ENCODE peak calls at places on chromosomes 5 and 9, in nine cellular contexts. R, V, N, T, S, M, C, K and E are unnamed samples.

GRCh38 chr5:19745247-19745646 is 242.8 kb downstream of the CDH18 start:
- DNase-seq in R (no peak), V (no peak), N (no peak), T (no peak), S (no peak), M (no peak), C (no peak), K (no peak), E (no peak)

GRCh38 chr9:114884787-114885452 is 45.5 kb downstream of the TNFSF8 start:
- DNase-seq in R (no peak), V (no peak), N (no peak), T (peak), S (no peak), M (no peak), C (no peak), K (no peak), E (no peak)

GRCh38 chr5:72290356-72291133 is 29.5 kb downstream of the MRPS27 start:
- DNase-seq in R (no peak), V (no peak), N (no peak), T (no peak), S (no peak), M (no peak), C (no peak), K (no peak), E (no peak)

GRCh38 chr5:10250804-10251276 is 760 bp downstream of the CCT5 start:
- DNase-seq in R (peak), V (peak), N (no peak), T (peak), S (no peak), M (no peak), C (no peak), K (peak), E (no peak)

GRCh38 chr9:37200572-37201005 is 80.2 kb downstream of the ZCCHC7 start:
- DNase-seq in R (no peak), V (peak), N (peak), T (peak), S (no peak), M (no peak), C (no peak), K (no peak), E (no peak)

GRCh38 chr5:149374801-149375200 is 4.3 kb downstream of the IL17B start:
- DNase-seq in R (no peak), V (no peak), N (no peak), T (no peak), S (no peak), M (no peak), C (no peak), K (no peak), E (no peak)

GRCh38 chr9:22237497-22238363 is 208.9 kb upstream of the DMRTA1 start:
- DNase-seq in R (no peak), V (peak), N (peak), T (peak), S (peak), M (peak), C (no peak), K (no peak), E (no peak)

GRCh38 chr5:145101246-145101645 is 733.9 kb downstream of the PRELID2 start:
- DNase-seq in R (no peak), V (no peak), N (no peak), T (no peak), S (no peak), M (no peak), C (no peak), K (no peak), E (no peak)

GRCh38 chr5:87156631-87157030 is 111.1 kb upstream of the RASA1 start:
- DNase-seq in R (no peak), V (no peak), N (no peak), T (peak), S (no peak), M (no peak), C (no peak), K (no peak), E (no peak)

GRCh38 chr9:38677660-38678303 is 42.2 kb downstream of the FAM240B start:
- DNase-seq in R (no peak), V (no peak), N (no peak), T (no peak), S (no peak), M (no peak), C (no peak), K (no peak), E (no peak)

GRCh38 chr5:74378464-74378863 is 262.1 kb downstream of the ENC1 start:
- DNase-seq in R (no peak), V (peak), N (no peak), T (no peak), S (peak), M (no peak), C (no peak), K (no peak), E (no peak)

GRCh38 chr5:172687983-172688734 is 47.1 kb downstream of the NEURL1B start:
- DNase-seq in R (peak), V (no peak), N (no peak), T (no peak), S (no peak), M (no peak), C (no peak), K (no peak), E (no peak)

GRCh38 chr9:10265102-10265708 is 347.6 kb downstream of the PTPRD start:
- DNase-seq in R (no peak), V (no peak), N (peak), T (peak), S (peak), M (peak), C (no peak), K (no peak), E (no peak)